ENCODE peak calls at places on chromosomes 5 and 9, in seven cellular contexts. O is GM12878, I is GM12892, Z is H1, X is HepG2, P is SK-N-SH, Y is K562. W is an unnamed sample.

GRCh38 chr5:108344103-108344822 is 37.6 kb downstream of the FBXL17 start:
- DNase-seq in P (no peak), X (no peak), Y (no peak), Z (no peak), I (no peak), O (no peak), W (no peak)

GRCh38 chr5:115626444-115626823 is 598 bp upstream of the TMED7 start:
- DNase-seq in Z (no peak), I (no peak), O (no peak), Y (peak; percentile 21), X (no peak), P (no peak), W (no peak)

GRCh38 chr5:10912435-10912834 is 151.4 kb upstream of the DAP start:
- DNase-seq in O (no peak), P (no peak), Y (no peak), Z (no peak), X (no peak), I (no peak), W (no peak)

GRCh38 chr9:131776473-131776872 is 36.6 kb upstream of the RAPGEF1 start:
- DNase-seq in Y (peak; percentile 76), X (peak; percentile 32), P (no peak), Z (peak; percentile 91), I (no peak), O (no peak), W (peak; percentile 49)

GRCh38 chr9:83964973-83965349 is 15.1 kb downstream of the HNRNPK start:
- DNase-seq in X (no peak), Z (no peak), P (no peak), I (no peak), O (no peak), Y (no peak), W (no peak)

GRCh38 chr5:88045931-88046461 is 222.6 kb downstream of the TMEM161B start:
- DNase-seq in X (no peak), Z (no peak), O (no peak), Y (no peak), P (no peak), I (no peak), W (no peak)

GRCh38 chr9:130570200-130570599 is 9.2 kb upstream of the FUBP3 start:
- DNase-seq in P (no peak), X (no peak), O (no peak), I (no peak), Z (no peak), Y (no peak), W (no peak)

GRCh38 chr5:32709789-32710334 is 1.3 kb upstream of the NPR3 start:
- DNase-seq in P (peak; percentile 71), Z (peak; percentile 78), Y (peak; percentile 47), O (no peak), X (peak; percentile 41), I (peak; percentile 36), W (peak; percentile 36)

GRCh38 chr5:73066466-73066865 is 53.9 kb upstream of the TMEM171 start:
- DNase-seq in X (no peak), I (no peak), Z (no peak), Y (no peak), P (no peak), O (no peak), W (no peak)

GRCh38 chr5:24365406-24365805 is 279.4 kb downstream of the CDH10 start:
- DNase-seq in X (no peak), I (no peak), O (no peak), Y (no peak), P (no peak), Z (no peak), W (no peak)

GRCh38 chr5:107878676-107879075 is 207.9 kb upstream of the EFNA5 start:
- DNase-seq in X (no peak), Y (no peak), Z (no peak), O (no peak), P (peak; percentile 33), I (no peak), W (no peak)

GRCh38 chr9:92295827-92296258 is 2.3 kb upstream of the IARS1 start:
- DNase-seq in X (no peak), I (no peak), P (no peak), Z (no peak), O (no peak), Y (peak; percentile 57), W (no peak)

GRCh38 chr5:77066823-77067442 is 20.2 kb downstream of the ZBED3 start:
- DNase-seq in X (no peak), Z (no peak), Y (no peak), I (no peak), O (no peak), P (no peak), W (no peak)

GRCh38 chr9:94945191-94946144 is 219.0 kb downstream of the AOPEP start:
- DNase-seq in Y (peak; percentile 25), O (no peak), X (no peak), I (no peak), P (no peak), Z (no peak), W (no peak)

GRCh38 chr5:118434522-118434921 is 553.8 kb downstream of the DTWD2 start:
- DNase-seq in O (no peak), Z (no peak), I (no peak), P (no peak), X (no peak), Y (no peak), W (no peak)

GRCh38 chr5:167030500-167031120 is 1260.8 kb upstream of the WWC1 start:
- DNase-seq in X (no peak), Z (peak; percentile 88), Y (no peak), I (no peak), O (no peak), P (peak; percentile 15), W (no peak)

GRCh38 chr9:21096172-21096900 is 18.6 kb upstream of the IFNB1 start:
- DNase-seq in P (no peak), I (no peak), Y (no peak), O (peak; percentile 46), X (no peak), Z (no peak), W (peak; percentile 8)

GRCh38 chr5:59744531-59744992 is 149.0 kb downstream of the PDE4D start:
- DNase-seq in P (no peak), Y (no peak), I (no peak), X (no peak), O (no peak), Z (no peak), W (no peak)

GRCh38 chr9:134061019-134061687 is 6.7 kb downstream of the BRD3 start:
- DNase-seq in X (no peak), Z (peak; percentile 43), P (peak; percentile 26), Y (no peak), I (no peak), O (no peak), W (peak; percentile 16)

GRCh38 chr5:104815212-104815611 is 1252.6 kb upstream of the NUDT12 start:
- DNase-seq in O (no peak), Y (no peak), I (no peak), Z (no peak), P (no peak), X (no peak), W (no peak)

GRCh38 chr5:10607666-10608442 is 44.0 kb downstream of the ANKRD33B start:
- DNase-seq in O (peak; percentile 63), Z (no peak), Y (peak; percentile 43), P (no peak), I (no peak), X (no peak), W (no peak)

GRCh38 chr5:132266031-132266835 is 8.7 kb downstream of the PDLIM4 start:
- DNase-seq in P (no peak), Z (peak; percentile 38), I (no peak), O (no peak), X (no peak), Y (no peak), W (no peak)

GRCh38 chr9:134618163-134618822 is 23.3 kb upstream of the COL5A1 start:
- DNase-seq in Y (no peak), Z (no peak), O (no peak), P (no peak), I (no peak), X (no peak), W (no peak)

GRCh38 chr5:150779397-150780179 is 1.0 kb downstream of the SMIM3 start:
- DNase-seq in O (no peak), X (no peak), Y (no peak), P (no peak), Z (no peak), I (no peak), W (no peak)

GRCh38 chr5:156707750-156708149 is 142.3 kb upstream of the PPP1R2B start:
- DNase-seq in P (no peak), Y (no peak), X (no peak), O (no peak), Z (no peak), I (no peak), W (no peak)

GRCh38 chr5:60789541-60789940 is 54.5 kb downstream of the ELOVL7 start:
- DNase-seq in P (no peak), X (no peak), O (no peak), Z (no peak), Y (no peak), I (no peak), W (no peak)

GRCh38 chr5:1500411-1501091 is 23.2 kb downstream of the LPCAT1 start:
- DNase-seq in Y (no peak), O (no peak), Z (no peak), I (no peak), P (no peak), X (no peak), W (no peak)

GRCh38 chr5:35681911-35682310 is 64.2 kb downstream of the SPEF2 start:
- DNase-seq in X (no peak), P (no peak), O (no peak), I (no peak), Y (no peak), Z (no peak), W (no peak)
- TF ChIP-seq POLR2AphosphoS5 in X (no peak), P (no peak), O (no peak), I (no peak), Y (no peak), Z (no peak), W (no peak)

GRCh38 chr5:130549884-130550552 is 615.0 kb downstream of the HINT1 start:
- DNase-seq in P (no peak), Z (no peak), I (no peak), X (peak; percentile 3), Y (no peak), O (no peak), W (no peak)
- TF ChIP-seq TAF1 in P (peak; percentile 45), Z (no peak), I (no peak), X (no peak), Y (no peak), O (no peak), W (no peak)

DNA sequence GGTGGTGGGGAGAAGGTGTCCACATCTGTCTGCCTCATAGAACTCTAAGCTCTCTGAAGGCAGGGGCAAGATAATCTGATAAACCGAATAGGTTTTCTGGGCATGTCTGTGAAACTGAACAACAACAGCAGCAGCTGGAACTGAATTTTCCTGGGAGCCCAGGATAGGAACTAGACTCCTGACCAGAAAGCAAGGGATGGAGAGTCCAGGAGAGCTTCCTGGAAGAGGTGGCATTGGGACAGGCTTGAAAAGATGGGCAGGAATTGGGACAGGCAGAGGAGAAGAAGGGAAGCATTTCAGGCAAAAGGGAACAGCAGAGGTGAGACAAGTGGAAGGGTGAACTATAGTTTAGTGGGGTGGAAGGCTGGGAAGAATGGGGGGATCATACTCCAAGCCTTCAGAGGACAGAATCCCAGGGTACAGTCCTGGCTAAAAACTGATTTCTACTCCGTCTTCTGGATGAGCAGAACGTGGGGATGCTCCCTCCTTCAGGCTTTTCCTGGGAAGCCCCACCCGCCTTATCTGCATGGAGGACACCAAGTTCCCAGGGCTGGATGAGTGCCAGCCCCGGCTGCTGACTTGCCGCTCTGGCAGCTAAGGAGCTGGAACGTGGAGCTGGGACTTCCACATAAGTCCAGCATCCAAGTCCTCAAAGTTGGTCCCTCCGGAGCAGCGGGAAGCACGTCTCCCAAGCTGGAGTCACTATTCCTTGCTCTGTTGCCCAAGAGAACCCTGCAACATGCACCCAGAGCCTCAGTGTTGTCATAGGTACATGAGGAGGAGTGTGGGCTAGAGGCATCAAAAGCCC is 13.9 kb upstream of the KIF12 start:
- DNase-seq in P (no peak), I (no peak), Z (no peak), Y (no peak), X (no peak), O (no peak), W (no peak)
- TF ChIP-seq POLR2AphosphoS5 in P (no peak), I (no peak), Z (no peak), Y (no peak), X (no peak), O (no peak), W (no peak)

GRCh38 chr5:145056805-145057204 is 778.3 kb downstream of the PRELID2 start:
- DNase-seq in P (no peak), I (peak; percentile 4), Z (no peak), Y (no peak), O (peak; percentile 27), X (no peak), W (peak; percentile 8)
- TF ChIP-seq TAF1 in P (no peak), I (no peak), Z (no peak), Y (no peak), O (no peak), X (no peak), W (no peak)